ENCODE peak calls at places on chromosomes 6 and 20, in nine cellular contexts. R is CD4-positive, CD25-positive, alpha-beta regulatory T cell; F is SW 1271; W is Kasumi-1; A is NCI-H345; E is colonic mucosa; C is stimulated activated CD8-positive, alpha-beta memory T cell treated with anti-CD3 and anti-CD28 coated beads, Interleukin-12 subunit alpha, Interleukin-12 subunit beta, amount 100 ng/mL, for 1 hour; G is B cell; K is MCF 10A. V is an unnamed sample.

GRCh38 chr6:63307581-63308246 is 12.1 kb downstream of the LGSN start:
- DNase-seq in A (peak; percentile 1), G (no peak), C (no peak), K (peak; percentile 74), W (peak; percentile 84), R (no peak), E (peak; percentile 56), F (no peak), V (no peak)

GRCh38 chr20:57433658-57434389 is 42.6 kb downstream of the RBM38 start:
- DNase-seq in C (no peak), A (no peak), W (no peak), K (no peak), G (no peak), R (no peak), F (no peak), E (no peak), V (no peak)

GRCh38 chr6:37877373-37878149 is 58.0 kb downstream of the ZFAND3 start:
- DNase-seq in K (no peak), E (no peak), A (no peak), F (no peak), G (no peak), R (no peak), W (no peak), C (no peak), V (no peak)

GRCh38 chr20:23613676-23614075 is 8.0 kb upstream of the CST9 start:
- DNase-seq in F (no peak), G (no peak), A (no peak), E (peak; percentile 35), R (no peak), W (no peak), K (no peak), C (no peak), V (no peak)

GRCh38 chr20:54479138-54479906 is 3.9 kb downstream of the DOK5 start:
- DNase-seq in W (no peak), C (no peak), E (no peak), F (no peak), G (no peak), R (no peak), K (peak; percentile 4), A (no peak), V (no peak)

GRCh38 chr6:161828355-161828754 is 554.5 kb upstream of the AGPAT4 start:
- DNase-seq in R (no peak), G (no peak), E (no peak), W (no peak), C (no peak), F (no peak), A (no peak), K (no peak), V (no peak)

GRCh38 chr6:9482030-9482731 is 932.7 kb downstream of the TFAP2A start:
- DNase-seq in E (no peak), G (no peak), K (peak; percentile 94), R (no peak), W (no peak), F (peak; percentile 90), C (no peak), A (no peak), V (no peak)

GRCh38 chr6:163254341-163254835 is 160.1 kb upstream of the QKI start:
- DNase-seq in W (no peak), C (no peak), F (no peak), E (no peak), R (no peak), A (no peak), G (no peak), K (no peak), V (no peak)

GRCh38 chr6:3407840-3408239 is 49.0 kb downstream of the SLC22A23 start:
- DNase-seq in R (no peak), E (no peak), W (no peak), K (no peak), C (no peak), G (no peak), A (no peak), F (no peak), V (no peak)

GRCh38 chr20:47198254-47198671 is 158.2 kb downstream of the ZMYND8 start:
- DNase-seq in K (peak; percentile 51), R (no peak), C (no peak), A (no peak), W (no peak), E (no peak), G (no peak), F (no peak), V (no peak)

GRCh38 chr6:43467752-43468151 is 9.6 kb upstream of the TJAP1 start:
- DNase-seq in E (no peak), A (no peak), F (no peak), G (no peak), W (no peak), R (no peak), C (no peak), K (no peak), V (no peak)

GRCh38 chr6:111661541-111662041 is 55.9 kb upstream of the TRAF3IP2 start:
- DNase-seq in R (no peak), E (peak; percentile 55), G (no peak), W (no peak), K (no peak), F (no peak), A (peak; percentile 73), C (no peak), V (no peak)

GRCh38 chr6:28884423-28885148 is 39.2 kb downstream of the TRIM27 start:
- DNase-seq in K (no peak), R (peak; percentile 52), G (no peak), C (peak; percentile 43), A (peak; percentile 75), F (no peak), W (peak; percentile 60), E (no peak), V (peak; percentile 65)

GRCh38 chr6:78561015-78561414 is 306.3 kb upstream of the IRAK1BP1 start:
- DNase-seq in G (no peak), C (no peak), W (no peak), F (no peak), A (no peak), R (no peak), E (no peak), K (no peak), V (no peak)

V was measured in Peyer's patch.